ENCODE peak calls at places on chromosomes 12 and 14, in eight cellular contexts. L is gastrocnemius medialis, X is IMR-90, U is iPS DF 6.9, K is pancreas, V is OCI-LY7, N is tibial artery, H is uterus. S is an unnamed sample.

GRCh38 chr12:46300906-46301305 is 32.1 kb upstream of the SLC38A1 start:
- DNase-seq in L (no peak), X (peak; percentile 27), U (no peak), K (peak; percentile 16), V (peak; percentile 48), N (no peak), H (no peak), S (no peak)

GRCh38 chr14:20934148-20934762 is 21.0 kb upstream of the RNASE2 start:
- DNase-seq in L (no peak), X (no peak), U (peak; percentile 48), K (no peak), V (peak; percentile 44), N (no peak), H (no peak), S (peak; percentile 79)

GRCh38 chr14:71711131-71711530 is 221.1 kb upstream of the RGS6 start:
- DNase-seq in L (no peak), X (no peak), U (no peak), K (no peak), V (no peak), N (no peak), H (no peak), S (no peak)

GRCh38 chr12:54034784-54035310 is 2.0 kb downstream of the HOXC5 start:
- DNase-seq in L (no peak), X (no peak), U (no peak), K (no peak), V (no peak), N (no peak), H (no peak), S (no peak)

GRCh38 chr14:96176811-96177211 is 27.8 kb upstream of the BDKRB2 start:
- DNase-seq in L (peak; percentile 32), X (peak; percentile 91), U (no peak), K (no peak), V (no peak), N (peak; percentile 59), H (peak; percentile 70), S (no peak)

GRCh38 chr14:55731881-55732498 is 152.0 kb downstream of the KTN1 start:
- DNase-seq in L (no peak), X (peak; percentile 24), U (no peak), K (peak; percentile 30), V (peak; percentile 23), N (peak; percentile 57), H (no peak), S (no peak)

GRCh38 chr14:98605043-98605442 is 667.0 kb downstream of the BCL11B start:
- DNase-seq in L (no peak), X (no peak), U (no peak), K (no peak), V (no peak), N (no peak), H (no peak), S (no peak)

GRCh38 chr12:93033948-93034347 is 104.9 kb upstream of the EEA1 start:
- DNase-seq in L (no peak), X (no peak), U (no peak), K (no peak), V (no peak), N (no peak), H (no peak), S (no peak)

GRCh38 chr12:10122689-10123088 is 7.3 kb downstream of the CLEC7A start:
- DNase-seq in L (no peak), X (no peak), U (no peak), K (no peak), V (no peak), N (no peak), H (no peak), S (no peak)

GRCh38 chr14:32560213-32560857 is 231.2 kb downstream of the AKAP6 start:
- DNase-seq in L (peak; percentile 45), X (peak; percentile 82), U (peak; percentile 76), K (peak; percentile 21), V (peak; percentile 54), N (peak; percentile 59), H (peak; percentile 33), S (peak; percentile 46)

GRCh38 chr14:42192659-42193425 is 586.2 kb downstream of the LRFN5 start:
- DNase-seq in L (no peak), X (peak; percentile 98), U (no peak), K (no peak), V (no peak), N (no peak), H (no peak), S (no peak)

GRCh38 chr14:97975960-97976359 is 1178.8 kb downstream of the VRK1 start:
- DNase-seq in L (no peak), X (no peak), U (no peak), K (no peak), V (no peak), N (no peak), H (no peak), S (no peak)

GRCh38 chr14:101790232-101790631 is 28.7 kb downstream of the PPP2R5C start:
- DNase-seq in L (no peak), X (no peak), U (no peak), K (no peak), V (peak; percentile 59), N (no peak), H (no peak), S (no peak)

GRCh38 chr12:112331891-112332290 is 50.3 kb downstream of the HECTD4 start:
- DNase-seq in L (no peak), X (no peak), U (no peak), K (no peak), V (no peak), N (no peak), H (no peak), S (no peak)

GRCh38 chr12:130514149-130514551 is 176.5 kb downstream of the PIWIL1 start:
- DNase-seq in L (no peak), X (no peak), U (no peak), K (no peak), V (no peak), N (no peak), H (no peak), S (no peak)

GRCh38 chr12:63911336-63911735 is 66.8 kb downstream of the SRGAP1 start:
- DNase-seq in L (no peak), X (no peak), U (no peak), K (no peak), V (no peak), N (no peak), H (no peak), S (no peak)

GRCh38 chr12:63916561-63917476 is 72.3 kb downstream of the SRGAP1 start:
- DNase-seq in L (no peak), X (peak; percentile 64), U (no peak), K (no peak), V (no peak), N (no peak), H (no peak), S (no peak)

GRCh38 chr12:63917477-63917862 is 73.0 kb downstream of the SRGAP1 start:
- DNase-seq in L (no peak), X (no peak), U (no peak), K (no peak), V (no peak), N (no peak), H (no peak), S (no peak)

GRCh38 chr12:63915105-63915830 is 70.8 kb downstream of the SRGAP1 start:
- DNase-seq in L (no peak), X (peak; percentile 71), U (no peak), K (no peak), V (no peak), N (no peak), H (no peak), S (no peak)

DNA sequence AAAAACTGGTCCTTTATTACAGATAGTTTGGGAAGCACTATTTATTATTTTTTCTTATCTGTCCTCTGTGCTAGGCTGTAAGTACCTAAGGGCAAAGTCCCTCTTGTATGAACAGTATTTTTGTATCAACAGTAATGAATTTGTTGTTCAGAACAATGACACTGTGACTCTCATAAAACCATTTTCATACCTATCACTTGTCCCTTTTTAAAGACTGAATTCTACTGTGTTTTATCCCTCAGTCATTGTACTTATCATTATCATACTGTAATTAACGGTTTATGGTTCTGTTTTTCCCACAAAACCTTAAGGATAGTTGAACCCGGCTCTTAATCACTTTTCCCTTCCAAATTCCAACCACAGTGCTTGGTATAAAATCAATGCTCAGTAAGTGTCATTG is 69.4 kb downstream of the SRGAP1 start:
- DNase-seq in L (no peak), X (no peak), U (no peak), K (no peak), V (no peak), N (no peak), H (no peak), S (no peak)
- H3K4me1 ChIP-seq in L (no peaks in the 10 kb centered on the region), X (peaks cover 20% of the 10 kb centered on the region), U (peaks cover 1% of the 10 kb centered on the region), K (peaks cover 35% of the 10 kb centered on the region), V (no peaks in the 10 kb centered on the region), N (peaks cover 6% of the 10 kb centered on the region), H (peaks cover 15% of the 10 kb centered on the region), S (peaks cover 2% of the 10 kb centered on the region)

DNA sequence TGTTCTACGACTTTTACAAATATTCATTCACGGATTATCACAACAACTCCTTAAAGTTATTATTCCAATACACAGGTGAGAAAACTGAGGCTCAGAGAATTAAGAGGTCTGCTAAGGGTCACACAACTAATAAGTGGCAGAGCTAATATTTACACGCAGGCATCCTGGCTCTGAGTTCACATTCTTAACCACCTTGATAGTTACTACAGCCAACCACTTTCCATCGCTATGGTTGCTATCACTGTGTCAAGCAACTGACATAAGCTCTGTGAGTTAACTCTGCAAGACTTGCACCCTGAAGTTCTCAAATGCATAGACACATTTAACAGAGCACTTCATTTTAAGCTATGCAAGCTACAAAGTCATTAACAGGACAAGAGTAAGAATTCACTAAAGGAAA is 3.7 kb downstream of the GLT8D2 start:
- DNase-seq in L (no peak), X (no peak), U (no peak), K (no peak), V (no peak), N (no peak), H (no peak), S (no peak)
- H3K27ac ChIP-seq in L (no peak overlapping the region), X (no peak overlapping the region), U (no peak overlapping the region), K (no peak overlapping the region), V (no peak overlapping the region), N (peak overlapping the region; percentile 77), H (no peak overlapping the region), S (peak overlapping the region; percentile 23)

GRCh38 chr12:21637985-21638891 is 19.4 kb downstream of the LDHB start:
- DNase-seq in L (no peak), X (peak; percentile 47), U (no peak), K (no peak), V (no peak), N (no peak), H (no peak), S (no peak)
- H3K36me3 ChIP-seq in L (peaks cover 64% of the 10 kb centered on the region), X (peaks cover 34% of the 10 kb centered on the region), U (peaks cover 22% of the 10 kb centered on the region), K (no peaks in the 10 kb centered on the region), V (peaks cover 96% of the 10 kb centered on the region), N (peaks cover 73% of the 10 kb centered on the region), H (no peaks in the 10 kb centered on the region), S (no peaks in the 10 kb centered on the region)

GRCh38 chr12:108787539-108787938 is 56.2 kb upstream of the CORO1C start:
- DNase-seq in L (no peak), X (no peak), U (no peak), K (no peak), V (no peak), N (no peak), H (no peak), S (no peak)
- H3K4me1 ChIP-seq in L (peaks cover 61% of the 10 kb centered on the region), X (peaks cover 8% of the 10 kb centered on the region), U (no peaks in the 10 kb centered on the region), K (no peaks in the 10 kb centered on the region), V (no peaks in the 10 kb centered on the region), N (no peaks in the 10 kb centered on the region), H (no peaks in the 10 kb centered on the region), S (peaks cover 1% of the 10 kb centered on the region)

DNA sequence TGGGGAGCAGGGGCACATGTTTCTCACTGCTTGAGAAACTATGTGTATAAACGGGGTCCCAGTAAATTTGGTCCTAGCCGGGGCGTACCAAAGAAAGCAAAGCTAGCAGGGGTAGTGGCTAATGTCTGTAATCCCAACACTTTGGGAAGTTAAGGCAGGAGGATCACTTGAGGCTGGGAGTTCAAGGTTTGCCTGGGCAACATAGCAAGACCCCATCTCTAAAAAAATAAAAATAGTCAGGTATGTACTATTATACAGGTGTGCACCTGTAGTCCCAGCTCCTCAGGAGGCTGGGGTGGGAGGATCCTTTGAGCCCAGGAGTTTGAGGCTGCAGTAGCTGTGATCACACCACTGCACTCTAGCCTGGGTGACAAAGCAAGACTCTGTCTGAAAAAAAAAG is 142.2 kb downstream of the PAWR start:
- DNase-seq in L (no peak), X (no peak), U (no peak), K (no peak), V (no peak), N (no peak), H (no peak), S (no peak)
- H3K27ac ChIP-seq in L (no peak overlapping the region), X (peak overlapping the region; percentile 67), U (no peak overlapping the region), K (peak overlapping the region; percentile 14), V (no peak overlapping the region), N (peak overlapping the region; percentile 70), H (peak overlapping the region; percentile 50), S (peak overlapping the region; percentile 75)

S was measured in aorta.